ENCODE peak calls at places on chromosome 7, in eight cellular contexts. R, V, Z, N, D, W, A and B are unnamed samples.

GRCh38 chr7:114082567-114082933 is 163.7 kb upstream of the PPP1R3A start:
- DNase-seq in R (no peak), V (no peak), Z (no peak), N (peak; percentile 5), D (no peak), W (no peak), A (no peak), B (no peak)

GRCh38 chr7:117323877-117324699 is 1.2 kb upstream of the WNT2 start:
- DNase-seq in R (no peak), V (peak; percentile 34), Z (no peak), N (peak; percentile 84), D (no peak), W (no peak), A (no peak), B (no peak)

GRCh38 chr7:155798673-155799439 is 13.4 kb downstream of the SHH start:
- DNase-seq in R (no peak), V (no peak), Z (no peak), N (no peak), D (no peak), W (no peak), A (no peak), B (no peak)

GRCh38 chr7:127251048-127251451 is 1.7 kb downstream of the GRM8 start:
- DNase-seq in R (no peak), V (no peak), Z (no peak), N (no peak), D (no peak), W (no peak), A (no peak), B (no peak)

GRCh38 chr7:109178342-109178741 is 608.7 kb downstream of the DNAJB9 start:
- DNase-seq in R (no peak), V (no peak), Z (no peak), N (no peak), D (no peak), W (no peak), A (no peak), B (no peak)

GRCh38 chr7:44415510-44415909 is 74.9 kb downstream of the NUDCD3 start:
- DNase-seq in R (no peak), V (no peak), Z (no peak), N (peak; percentile 16), D (no peak), W (no peak), A (no peak), B (no peak)

GRCh38 chr7:98165827-98166667 is 45.2 kb upstream of the BHLHA15 start:
- DNase-seq in R (peak; percentile 75), V (no peak), Z (no peak), N (peak; percentile 11), D (peak; percentile 78), W (peak; percentile 38), A (peak; percentile 49), B (peak; percentile 33)

GRCh38 chr7:87506243-87507180 is 31.0 kb upstream of the ABCB4 start:
- DNase-seq in R (no peak), V (no peak), Z (no peak), N (peak; percentile 35), D (no peak), W (no peak), A (no peak), B (peak; percentile 11)

GRCh38 chr7:157760004-157760730 is 423.4 kb downstream of the DNAJB6 start:
- DNase-seq in R (no peak), V (no peak), Z (no peak), N (no peak), D (no peak), W (no peak), A (no peak), B (no peak)

GRCh38 chr7:81233208-81233940 is 314.5 kb upstream of the SEMA3C start:
- DNase-seq in R (no peak), V (no peak), Z (no peak), N (no peak), D (no peak), W (no peak), A (no peak), B (no peak)

GRCh38 chr7:6106140-6106904 is 75.1 kb downstream of the ANKRD61 start:
- DNase-seq in R (peak; percentile 33), V (no peak), Z (no peak), N (peak; percentile 32), D (peak; percentile 56), W (no peak), A (peak; percentile 17), B (peak; percentile 64)

GRCh38 chr7:44057849-44058758 is 7.3 kb downstream of the PGAM2 start:
- DNase-seq in R (no peak), V (peak; percentile 16), Z (peak; percentile 35), N (no peak), D (peak; percentile 74), W (no peak), A (no peak), B (no peak)

GRCh38 chr7:14104861-14105260 is 115.4 kb upstream of the ETV1 start:
- DNase-seq in R (no peak), V (no peak), Z (no peak), N (no peak), D (no peak), W (no peak), A (no peak), B (no peak)

GRCh38 chr7:105759670-105760548 is 116.5 kb downstream of the ATXN7L1 start:
- DNase-seq in R (peak; percentile 63), V (peak; percentile 31), Z (no peak), N (peak; percentile 50), D (peak; percentile 78), W (no peak), A (peak; percentile 60), B (peak; percentile 41)

DNA sequence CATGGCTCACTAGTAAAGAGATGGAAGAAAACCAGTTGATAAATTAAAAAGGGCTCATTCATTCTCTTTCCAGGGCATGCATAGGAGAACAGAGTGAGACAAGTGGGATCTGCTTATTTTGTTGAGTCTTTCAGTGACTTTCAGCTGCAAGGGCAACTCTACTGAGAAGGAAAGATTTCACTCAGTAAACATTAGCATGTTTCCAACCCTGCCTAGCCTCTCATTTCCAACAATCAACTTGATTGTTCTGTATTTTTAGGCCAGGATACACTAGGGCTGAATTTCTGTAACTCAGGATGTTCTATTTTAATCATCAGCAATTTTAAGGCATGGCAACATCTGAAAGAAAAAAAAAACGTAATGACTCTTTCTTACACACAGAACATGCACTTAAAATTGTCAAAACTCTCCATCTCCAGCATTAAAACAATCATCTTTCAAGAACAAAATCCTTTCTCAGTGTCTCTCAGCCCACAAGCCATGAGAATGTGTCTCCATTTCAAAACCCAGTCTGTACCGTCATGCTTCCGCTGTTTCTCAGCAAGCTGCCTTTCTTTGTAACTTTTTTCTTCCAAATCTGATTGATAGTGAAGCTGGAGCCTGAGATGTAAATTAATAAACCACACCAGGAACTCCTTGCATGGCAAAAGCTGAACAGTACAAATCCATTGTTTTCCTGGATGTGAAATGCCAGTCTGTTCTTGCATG is 147.2 kb upstream of the KLF14 start:
- DNase-seq in R (peak; percentile 18), V (no peak), Z (no peak), N (no peak), D (no peak), W (no peak), A (no peak), B (no peak)
- H3K4me1 ChIP-seq in R (peaks cover 21% of the 10 kb centered on the region), V (no peaks in the 10 kb centered on the region), Z (peaks cover 6% of the 10 kb centered on the region), N (peaks cover 34% of the 10 kb centered on the region), D (no peaks in the 10 kb centered on the region), W (no peaks in the 10 kb centered on the region), A (no peaks in the 10 kb centered on the region), B (peaks cover 47% of the 10 kb centered on the region)

DNA sequence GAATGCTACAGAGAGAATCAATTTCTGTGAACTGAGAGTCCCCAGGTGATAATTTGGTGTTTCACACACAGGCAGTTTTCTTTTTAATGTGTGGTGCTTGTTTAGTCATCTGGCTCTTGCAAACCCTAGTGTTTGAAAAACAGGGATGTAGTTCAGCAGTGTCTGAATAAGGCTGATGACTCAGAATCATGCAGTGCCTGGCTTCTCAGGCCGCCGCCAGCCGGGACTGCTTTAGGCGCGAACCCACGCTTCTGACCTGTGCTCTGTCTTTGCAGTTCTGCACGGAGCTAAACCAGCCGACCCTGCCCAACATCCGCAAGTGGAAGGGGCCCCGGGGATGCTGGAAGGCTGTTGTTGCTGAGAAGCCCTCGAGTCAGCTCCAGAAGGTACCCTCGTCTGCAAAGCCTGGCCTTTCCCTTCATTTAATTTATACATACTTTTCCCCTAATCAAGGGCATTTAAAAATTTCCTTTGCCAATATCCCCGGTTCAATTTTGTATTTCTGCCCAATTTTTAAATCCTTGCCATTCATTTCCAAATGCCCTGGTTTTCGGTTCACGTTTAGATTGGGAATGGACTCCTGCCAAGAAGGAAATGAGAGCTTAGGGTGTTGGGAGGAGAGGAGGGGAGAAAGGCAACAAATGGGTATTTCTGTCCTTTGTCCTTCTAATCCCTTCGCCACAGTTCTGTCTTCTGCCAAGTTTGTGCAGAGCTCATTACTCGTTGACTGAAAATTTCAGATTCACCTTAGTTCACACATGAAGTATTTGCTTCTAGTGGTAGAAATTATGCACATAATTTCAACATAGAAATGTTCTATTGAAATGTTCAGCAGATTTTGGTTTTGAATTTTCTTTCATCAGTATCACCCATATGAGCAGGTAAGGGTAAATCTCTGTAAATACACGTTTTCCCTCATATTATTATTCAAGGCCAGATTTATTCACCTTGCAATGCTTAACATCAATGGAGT is 108.5 kb upstream of the ANLN start:
- DNase-seq in R (peak; percentile 72), V (peak; percentile 85), Z (no peak), N (peak; percentile 90), D (peak; percentile 84), W (peak; percentile 85), A (peak; percentile 45), B (no peak)
- H3K4me1 ChIP-seq in R (peaks cover 24% of the 10 kb centered on the region), V (no peaks in the 10 kb centered on the region), Z (peaks cover 5% of the 10 kb centered on the region), N (peaks cover 11% of the 10 kb centered on the region), D (no peaks in the 10 kb centered on the region), W (peaks cover 38% of the 10 kb centered on the region), A (peaks cover 8% of the 10 kb centered on the region), B (peaks cover 80% of the 10 kb centered on the region)

GRCh38 chr7:16694806-16695205 is 48.8 kb downstream of the BZW2 start:
- DNase-seq in R (no peak), V (no peak), Z (no peak), N (peak; percentile 55), D (no peak), W (no peak), A (no peak), B (no peak)
- H3K4me1 ChIP-seq in R (no peaks in the 10 kb centered on the region), V (no peaks in the 10 kb centered on the region), Z (no peaks in the 10 kb centered on the region), N (no peaks in the 10 kb centered on the region), D (no peaks in the 10 kb centered on the region), W (no peaks in the 10 kb centered on the region), A (no peaks in the 10 kb centered on the region), B (no peaks in the 10 kb centered on the region)

DNA sequence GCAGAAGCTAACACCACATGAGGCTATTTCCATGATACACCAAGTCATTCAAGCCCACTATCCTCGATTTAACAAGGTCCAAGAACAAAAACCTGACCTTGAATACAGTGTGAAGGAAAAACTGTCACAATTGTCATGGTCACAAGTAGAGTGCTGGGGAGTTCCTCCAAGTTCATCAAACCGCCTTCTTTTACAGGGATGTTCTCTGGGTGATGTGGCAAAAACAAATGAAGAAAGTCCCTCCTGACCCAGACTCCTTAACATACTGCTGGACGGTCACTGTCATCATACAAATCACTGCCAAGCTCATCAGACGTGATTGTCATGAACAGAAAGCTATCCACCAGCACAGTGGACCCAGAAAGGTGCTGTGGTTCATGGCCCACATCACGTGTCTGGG is 28.9 kb downstream of the HIPK2 start:
- DNase-seq in R (no peak), V (no peak), Z (no peak), N (no peak), D (no peak), W (no peak), A (no peak), B (no peak)
- H3K4me1 ChIP-seq in R (peaks cover 60% of the 10 kb centered on the region), V (no peaks in the 10 kb centered on the region), Z (no peaks in the 10 kb centered on the region), N (peaks cover 10% of the 10 kb centered on the region), D (no peaks in the 10 kb centered on the region), W (peaks cover 3% of the 10 kb centered on the region), A (peaks cover 7% of the 10 kb centered on the region), B (peaks cover 69% of the 10 kb centered on the region)